ENCODE peak calls at places on chromosomes 6 and 20, in five cellular contexts. F is NCI-H524, V is left colon, Z is mucosa of gallbladder, N is M059J. H is an unnamed sample.
A peak's percentile ranks its signal among the peaks of the same experiment; 100 is the strongest.

GRCh38 chr6:21918081-21918480 is 324.5 kb downstream of the SOX4 start:
- DNase-seq in V (no peak), N (no peak), F (no peak), Z (no peak), H (no peak)

GRCh38 chr6:140079328-140079727 is 704.9 kb upstream of the CITED2 start:
- DNase-seq in V (no peak), F (no peak), N (peak; percentile 45), Z (peak; percentile 12), H (no peak)

GRCh38 chr6:102798631-102799030 is 1405.1 kb downstream of the GRIK2 start:
- DNase-seq in N (no peak), V (no peak), Z (no peak), F (no peak), H (no peak)

GRCh38 chr6:155916870-155917624 is 461.4 kb upstream of the NOX3 start:
- DNase-seq in V (no peak), N (no peak), F (no peak), Z (no peak), H (no peak)

GRCh38 chr6:157728183-157728881 is 94.7 kb upstream of the SNX9 start:
- DNase-seq in N (no peak), V (peak; percentile 34), F (no peak), Z (peak; percentile 71), H (no peak)

GRCh38 chr20:58515240-58516212 is at the start of gene APCDD1L:
- DNase-seq in V (no peak), N (peak; percentile 89), Z (no peak), F (no peak), H (no peak)

GRCh38 chr6:50120300-50120699 is 70.6 kb upstream of the DEFB112 start:
- DNase-seq in Z (no peak), F (no peak), N (peak; percentile 10), V (no peak), H (no peak)

GRCh38 chr6:39927159-39927558 is 7.1 kb downstream of the MOCS1 start:
- DNase-seq in N (peak; percentile 72), V (no peak), Z (no peak), F (no peak), H (no peak)

GRCh38 chr6:78810698-78811097 is 56.7 kb upstream of the IRAK1BP1 start:
- DNase-seq in F (no peak), Z (no peak), N (peak; percentile 14), V (no peak), H (no peak)

GRCh38 chr6:168250250-168250649 is 69.3 kb downstream of the DACT2 start:
- DNase-seq in N (no peak), V (no peak), F (no peak), Z (no peak), H (no peak)

GRCh38 chr6:7671581-7671980 is 54.3 kb upstream of the BMP6 start:
- DNase-seq in N (no peak), V (no peak), Z (no peak), F (no peak), H (no peak)

GRCh38 chr6:30200551-30201281 is 12.5 kb downstream of the TRIM26 start:
- DNase-seq in V (no peak), N (no peak), Z (peak; percentile 84), F (no peak), H (no peak)

H was measured in CD4-positive, alpha-beta memory T cell.